ENCODE peak calls at places on chromosomes 2 and 18, in ten cellular contexts. K is heart left ventricle, C is GM12878, I is PC-9, Q is PC-3, Z is colonic mucosa, X is kidney epithelial cell, N is suprapubic skin, J is IMR-90, P is fibroblast of mammary gland. S is an unnamed sample.

GRCh38 chr2:105748564-105748963 is 3.9 kb downstream of the NCK2 start:
- DNase-seq in K (no peak), C (no peak), I (no peak), Q (peak; percentile 20), Z (no peak), X (no peak), N (no peak), J (no peak), P (no peak), S (no peak)

GRCh38 chr2:35428548-35428947 is 927.0 kb upstream of the CRIM1 start:
- DNase-seq in K (no peak), C (no peak), I (no peak), Q (peak; percentile 48), Z (peak; percentile 25), X (no peak), N (no peak), J (no peak), P (peak; percentile 3), S (no peak)

GRCh38 chr2:172461591-172462392 is 34.4 kb downstream of the ITGA6 start:
- DNase-seq in K (peak; percentile 69), C (no peak), I (no peak), Q (peak; percentile 73), Z (peak; percentile 84), X (no peak), N (no peak), J (peak; percentile 34), P (no peak), S (no peak)

GRCh38 chr2:17979707-17980106 is 101.2 kb downstream of the KCNS3 start:
- DNase-seq in K (no peak), C (no peak), I (no peak), Q (no peak), Z (no peak), X (no peak), N (no peak), J (peak; percentile 86), P (peak; percentile 72), S (peak; percentile 60)

GRCh38 chr18:79521806-79522205 is 126.1 kb downstream of the NFATC1 start:
- DNase-seq in K (peak; percentile 7), C (no peak), I (no peak), Q (no peak), Z (peak; percentile 12), X (no peak), N (no peak), J (no peak), P (no peak), S (no peak)

GRCh38 chr18:10232062-10232461 is 222.4 kb upstream of the APCDD1 start:
- DNase-seq in K (no peak), C (no peak), I (no peak), Q (no peak), Z (no peak), X (no peak), N (no peak), J (no peak), P (no peak), S (no peak)

GRCh38 chr2:54384301-54385035 is 71.7 kb upstream of the SPTBN1 start:
- DNase-seq in K (no peak), C (no peak), I (no peak), Q (no peak), Z (no peak), X (no peak), N (no peak), J (no peak), P (no peak), S (no peak)

GRCh38 chr2:105261061-105261460 is 19.5 kb downstream of the GPR45 start:
- DNase-seq in K (no peak), C (no peak), I (no peak), Q (no peak), Z (no peak), X (peak; percentile 83), N (no peak), J (peak; percentile 96), P (peak; percentile 96), S (peak; percentile 95)

GRCh38 chr2:19262150-19262549 is 96.3 kb downstream of the OSR1 start:
- DNase-seq in K (no peak), C (no peak), I (no peak), Q (no peak), Z (no peak), X (no peak), N (no peak), J (no peak), P (no peak), S (no peak)

GRCh38 chr2:19261061-19261460 is 97.4 kb downstream of the OSR1 start:
- DNase-seq in K (no peak), C (no peak), I (no peak), Q (no peak), Z (no peak), X (no peak), N (no peak), J (peak; percentile 53), P (peak; percentile 26), S (no peak)

DNA sequence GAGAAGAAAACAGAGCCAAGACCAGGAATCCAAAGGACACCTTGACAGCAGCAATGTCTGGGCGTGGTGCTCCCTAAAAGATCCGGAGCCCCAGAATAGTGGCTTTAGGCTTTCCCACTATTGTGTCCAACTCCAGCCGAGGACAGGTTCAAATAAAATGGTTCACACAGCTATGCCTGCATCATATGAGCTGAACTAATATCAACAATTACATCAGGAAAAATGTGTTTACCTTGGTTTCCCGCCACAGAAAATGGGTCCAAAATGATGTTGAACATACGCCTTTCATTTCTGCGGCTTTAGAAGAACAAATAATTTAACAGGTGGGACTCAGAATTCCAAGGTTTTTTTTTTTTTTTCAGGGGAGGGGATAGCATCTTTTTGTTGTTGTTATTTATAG is 93.6 kb downstream of the OSR1 start:
- DNase-seq in K (no peak), C (no peak), I (no peak), Q (no peak), Z (no peak), X (no peak), N (no peak), J (no peak), P (no peak), S (no peak)
- H3K4me3 ChIP-seq in K (no peak overlapping the region), C (no peak overlapping the region), I (no peak overlapping the region), Q (no peak overlapping the region), Z (no peak overlapping the region), X (no peak overlapping the region), N (no peak overlapping the region), J (no peak overlapping the region), P (no peak overlapping the region), S (no peak overlapping the region)

GRCh38 chr2:100266126-100266525 is 56.2 kb downstream of the LONRF2 start:
- DNase-seq in K (no peak), C (no peak), I (no peak), Q (no peak), Z (no peak), X (no peak), N (no peak), J (no peak), P (no peak), S (no peak)

GRCh38 chr2:100271210-100271609 is 51.1 kb downstream of the LONRF2 start:
- DNase-seq in K (no peak), C (no peak), I (no peak), Q (no peak), Z (no peak), X (no peak), N (no peak), J (no peak), P (no peak), S (no peak)

GRCh38 chr2:100269889-100270288 is 52.4 kb downstream of the LONRF2 start:
- DNase-seq in K (no peak), C (no peak), I (no peak), Q (no peak), Z (no peak), X (no peak), N (no peak), J (no peak), P (no peak), S (no peak)

GRCh38 chr2:100270381-100271146 is 51.7 kb downstream of the LONRF2 start:
- DNase-seq in K (no peak), C (no peak), I (no peak), Q (no peak), Z (no peak), X (no peak), N (no peak), J (no peak), P (no peak), S (no peak)

DNA sequence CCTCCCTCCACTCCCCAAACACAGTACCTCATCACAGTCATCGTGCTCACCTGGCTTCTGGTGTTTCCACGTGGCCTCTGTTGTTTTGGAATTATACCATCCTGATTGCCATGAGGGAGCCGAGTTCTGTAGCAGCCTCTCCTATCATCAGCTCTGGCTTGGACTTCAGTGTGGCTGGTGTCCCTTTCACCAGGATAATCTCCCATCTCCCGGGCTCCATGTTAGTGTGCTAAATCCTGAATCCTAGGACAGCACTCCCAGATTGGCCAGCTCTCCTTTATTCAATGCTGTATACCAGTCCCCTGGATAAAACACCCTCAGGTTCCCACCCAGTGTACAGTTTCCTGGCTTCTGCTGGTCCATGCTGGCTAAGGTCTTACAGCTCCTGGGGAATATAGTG is 53.3 kb downstream of the LONRF2 start:
- DNase-seq in K (no peak), C (no peak), I (no peak), Q (no peak), Z (no peak), X (no peak), N (no peak), J (no peak), P (no peak), S (no peak)
- TF ChIP-seq CTCF in K (no peak), C (no peak), I (no peak), Q (no peak), Z (no peak), X (no peak), N (no peak), J (no peak), P (no peak), S (no peak)

GRCh38 chr2:108988796-108989713 is at the start of gene EDAR:
- DNase-seq in K (peak; percentile 53), C (no peak), I (peak; percentile 52), Q (peak; percentile 77), Z (peak; percentile 82), X (no peak), N (no peak), J (no peak), P (peak; percentile 7), S (no peak)
- H3K4me3 ChIP-seq in K (no peak within 1 kb of the TSS), C (no peak within 1 kb of the TSS), I (peak within 1 kb of the TSS; percentile 6), Q (peak within 1 kb of the TSS; percentile 20), Z (peak within 1 kb of the TSS; percentile 11), X (peak within 1 kb of the TSS; percentile 0), N (peak within 1 kb of the TSS; percentile 29), J (no peak within 1 kb of the TSS), P (no peak within 1 kb of the TSS), S (no peak within 1 kb of the TSS)

GRCh38 chr2:102588213-102588939 is 31.0 kb upstream of the SLC9A2 start:
- DNase-seq in K (no peak), C (no peak), I (no peak), Q (no peak), Z (no peak), X (no peak), N (no peak), J (no peak), P (no peak), S (no peak)

GRCh38 chr2:102585704-102586404 is 33.5 kb upstream of the SLC9A2 start:
- DNase-seq in K (no peak), C (no peak), I (peak; percentile 81), Q (peak; percentile 82), Z (peak; percentile 29), X (no peak), N (no peak), J (no peak), P (no peak), S (no peak)

GRCh38 chr2:102592601-102593000 is 26.8 kb upstream of the SLC9A2 start:
- DNase-seq in K (no peak), C (no peak), I (no peak), Q (peak; percentile 56), Z (peak; percentile 86), X (no peak), N (no peak), J (peak; percentile 8), P (peak; percentile 17), S (no peak)

GRCh38 chr2:102591646-102592045 is 27.7 kb upstream of the SLC9A2 start:
- DNase-seq in K (no peak), C (no peak), I (peak; percentile 46), Q (no peak), Z (no peak), X (no peak), N (no peak), J (no peak), P (no peak), S (no peak)

GRCh38 chr2:102589444-102589843 is 29.9 kb upstream of the SLC9A2 start:
- DNase-seq in K (no peak), C (no peak), I (no peak), Q (no peak), Z (no peak), X (no peak), N (no peak), J (no peak), P (no peak), S (no peak)
- TF ChIP-seq CTCF in K (no peak), C (no peak), I (no peak), Q (no peak), Z (no peak), X (no peak), N (no peak), J (no peak), P (no peak), S (no peak)